ENCODE peak calls at places on chromosomes 2 and 18, in four cellular contexts. S, U, Y and M are unnamed samples.

GRCh38 chr18:43735570-43735969 is 458.3 kb upstream of the SYT4 start:
- DNase-seq in S (no peak), U (no peak), Y (no peak), M (no peak)

GRCh38 chr18:62033207-62033606 is 140.4 kb upstream of the RNF152 start:
- DNase-seq in S (no peak), U (no peak), Y (no peak), M (no peak)

GRCh38 chr2:5914831-5915611 is 222.8 kb downstream of the SOX11 start:
- DNase-seq in S (no peak), U (no peak), Y (peak; percentile 24), M (no peak)

GRCh38 chr2:237432484-237433092 is 18.6 kb upstream of the COL6A3 start:
- DNase-seq in S (no peak), U (no peak), Y (no peak), M (no peak)

GRCh38 chr2:11071207-11071606 is 84.1 kb upstream of the SLC66A3 start:
- DNase-seq in S (peak; percentile 52), U (no peak), Y (no peak), M (no peak)

GRCh38 chr2:186523781-186524180 is 37.7 kb downstream of the ZC3H15 start:
- DNase-seq in S (no peak), U (no peak), Y (no peak), M (no peak)

GRCh38 chr2:208467564-208467963 is 61.0 kb downstream of the PTH2R start:
- DNase-seq in S (no peak), U (no peak), Y (no peak), M (no peak)

GRCh38 chr2:197498937-197499593 is 575 bp downstream of the HSPD1 start:
- DNase-seq in S (peak; percentile 67), U (no peak), Y (peak; percentile 50), M (no peak)

GRCh38 chr2:124776332-124776731 is 751.2 kb downstream of the CNTNAP5 start:
- DNase-seq in S (no peak), U (no peak), Y (no peak), M (no peak)

GRCh38 chr18:61435064-61435652 is 101.9 kb downstream of the CDH20 start:
- DNase-seq in S (no peak), U (no peak), Y (no peak), M (peak; percentile 29)

GRCh38 chr2:180676520-180676919 is 303.9 kb upstream of the UBE2E3 start:
- DNase-seq in S (no peak), U (no peak), Y (no peak), M (no peak)

GRCh38 chr2:49931243-49931642 is 776.9 kb upstream of the FSHR start:
- DNase-seq in S (no peak), U (no peak), Y (no peak), M (no peak)

GRCh38 chr2:183059561-183059960 is 19.0 kb upstream of the DUSP19 start:
- DNase-seq in S (no peak), U (no peak), Y (no peak), M (no peak)

GRCh38 chr2:54279385-54279784 is 23.4 kb upstream of the TSPYL6 start:
- DNase-seq in S (no peak), U (no peak), Y (no peak), M (no peak)

GRCh38 chr18:22930089-22930713 is 2.9 kb upstream of the RBBP8 start:
- DNase-seq in S (peak; percentile 90), U (no peak), Y (peak; percentile 54), M (peak; percentile 67)

GRCh38 chr2:236569593-236569973 is at the start of gene ACKR3:
- DNase-seq in S (peak; percentile 75), U (peak; percentile 29), Y (peak; percentile 47), M (no peak)

GRCh38 chr2:2834105-2834504 is 503.0 kb upstream of the MYT1L start:
- DNase-seq in S (no peak), U (no peak), Y (no peak), M (no peak)

GRCh38 chr2:8452979-8453903 is 228.6 kb upstream of the ID2 start:
- DNase-seq in S (peak; percentile 77), U (no peak), Y (no peak), M (no peak)

GRCh38 chr18:35096677-35097011 is 55.4 kb downstream of the MAPRE2 start:
- DNase-seq in S (no peak), U (no peak), Y (no peak), M (no peak)

GRCh38 chr2:36074008-36074407 is 281.6 kb upstream of the CRIM1 start:
- DNase-seq in S (no peak), U (no peak), Y (no peak), M (no peak)

GRCh38 chr2:100160396-100160795 is 18.0 kb upstream of the AFF3 start:
- DNase-seq in S (no peak), U (no peak), Y (no peak), M (no peak)

GRCh38 chr18:22282311-22283235 is 113.2 kb downstream of the GATA6 start:
- DNase-seq in S (no peak), U (no peak), Y (no peak), M (no peak)

GRCh38 chr2:2653221-2653620 is 322.1 kb upstream of the MYT1L start:
- DNase-seq in S (no peak), U (no peak), Y (no peak), M (no peak)

GRCh38 chr2:221554769-221555510 is 17.2 kb downstream of the EPHA4 start:
- DNase-seq in S (no peak), U (no peak), Y (peak; percentile 44), M (no peak)

DNA sequence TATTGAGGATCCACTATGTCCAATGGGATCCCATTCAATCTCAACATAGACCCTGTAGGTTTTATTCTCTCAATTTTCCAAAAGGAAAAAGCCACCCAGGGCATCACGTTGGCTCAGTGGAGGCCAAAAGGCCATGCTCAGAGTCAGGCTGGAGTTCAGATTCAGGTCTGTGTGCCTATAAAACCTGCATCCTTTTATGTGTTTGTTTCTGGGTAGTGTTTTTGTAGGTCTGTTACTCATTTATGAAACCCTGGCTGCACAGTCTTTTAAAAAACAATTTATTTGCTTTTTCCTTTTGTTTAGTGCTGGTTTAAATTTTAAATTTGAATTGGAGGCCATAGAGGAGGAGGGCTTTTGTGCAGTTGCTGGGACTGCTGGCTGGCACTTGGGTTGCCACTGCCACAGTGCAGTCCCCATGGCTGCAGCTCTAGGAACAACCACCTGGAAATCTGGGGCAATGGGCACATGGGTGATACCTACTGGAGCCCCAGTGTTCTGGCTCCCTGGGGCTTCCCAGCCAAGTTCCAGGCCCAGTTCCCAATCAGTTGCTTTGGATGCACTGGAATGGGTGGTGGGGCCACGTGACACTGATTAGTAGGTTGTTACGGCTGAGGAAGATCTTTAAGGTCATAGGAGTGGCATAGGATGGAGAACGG is 31.3 kb downstream of the IL1R2 start:
- DNase-seq in S (no peak), U (no peak), Y (no peak), M (no peak)
- H3K27ac ChIP-seq in S (no peak overlapping the region), U (no peak overlapping the region), Y (no peak overlapping the region), M (no peak overlapping the region)

DNA sequence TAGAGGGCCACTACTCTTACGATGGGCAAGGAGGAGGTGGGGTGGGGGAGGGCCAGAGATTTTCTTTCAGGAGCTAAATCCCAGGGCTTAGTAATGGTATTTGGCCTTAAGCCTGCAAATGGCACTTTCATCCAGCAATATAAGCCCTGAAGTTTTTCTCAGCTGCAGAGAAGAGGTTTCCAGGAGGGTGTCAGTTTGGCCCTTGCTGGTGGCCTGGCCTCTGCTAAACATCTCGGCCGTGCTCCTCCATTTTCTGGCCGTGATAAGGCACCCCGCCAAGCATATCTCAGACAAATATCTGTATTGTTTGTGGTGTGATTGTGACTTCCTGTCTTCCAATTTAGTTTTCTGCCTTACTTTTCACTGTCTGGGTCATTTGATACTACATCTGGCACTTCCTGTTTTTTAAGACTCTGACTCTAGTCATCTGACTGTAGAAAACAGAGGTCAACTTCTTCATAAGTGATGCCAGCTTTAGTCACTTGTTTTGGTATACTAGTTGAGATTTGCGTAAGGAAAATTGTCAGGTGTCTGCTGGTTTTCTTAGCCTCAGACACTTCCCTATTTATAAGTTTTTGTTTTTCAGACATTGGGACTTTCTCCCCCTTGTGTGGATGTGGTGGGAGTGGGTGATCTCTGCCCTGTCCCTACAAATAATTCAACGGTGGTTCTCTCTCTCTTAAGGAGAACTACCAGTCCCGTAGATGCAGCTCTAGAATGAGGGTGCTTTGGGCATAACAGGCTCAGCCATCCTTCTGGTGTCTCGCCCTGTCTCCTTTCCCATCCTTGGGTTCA is 120.8 kb upstream of the CXCR4 start:
- DNase-seq in S (no peak), U (no peak), Y (no peak), M (no peak)
- H3K4me3 ChIP-seq in S (no peak overlapping the region), U (no peak overlapping the region), Y (no peak overlapping the region), M (no peak overlapping the region)

GRCh38 chr2:6993230-6993640 is 76.0 kb downstream of the RNF144A start:
- DNase-seq in S (no peak), U (no peak), Y (no peak), M (no peak)

GRCh38 chr2:6990871-6991270 is 73.7 kb downstream of the RNF144A start:
- DNase-seq in S (no peak), U (no peak), Y (no peak), M (no peak)

GRCh38 chr2:6992821-6993228 is 75.6 kb downstream of the RNF144A start:
- DNase-seq in S (no peak), U (no peak), Y (no peak), M (no peak)

GRCh38 chr2:6995406-6996117 is 78.3 kb downstream of the RNF144A start:
- DNase-seq in S (no peak), U (no peak), Y (no peak), M (no peak)

DNA sequence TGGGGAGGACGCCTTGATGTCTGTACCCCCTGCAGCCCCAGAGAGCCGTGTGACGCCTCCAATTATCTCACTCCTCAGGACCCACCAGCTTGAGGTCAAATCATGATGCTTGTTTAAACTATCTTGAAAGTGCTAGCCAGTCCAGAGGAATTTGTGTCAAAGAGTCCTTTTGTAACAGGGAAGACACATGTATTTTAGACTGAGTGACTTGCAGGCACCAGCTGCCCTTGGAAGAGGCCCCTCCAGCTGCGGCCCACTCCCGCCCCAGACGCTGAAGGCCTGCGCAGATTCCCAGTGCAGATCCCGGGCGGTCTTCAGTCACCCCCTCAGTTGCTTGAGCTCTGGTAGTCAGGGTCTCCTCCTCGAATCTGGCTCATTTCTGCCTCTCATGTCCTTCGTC is 77.4 kb downstream of the RNF144A start:
- DNase-seq in S (no peak), U (no peak), Y (no peak), M (no peak)
- H3K27ac ChIP-seq in S (no peak overlapping the region), U (no peak overlapping the region), Y (no peak overlapping the region), M (no peak overlapping the region)

GRCh38 chr2:165795011-165795410 is 964 bp upstream of the GALNT3 start:
- DNase-seq in S (peak; percentile 29), U (no peak), Y (no peak), M (no peak)
- H3K4me3 ChIP-seq in S (peak overlapping the region; percentile 64), U (peak overlapping the region; percentile 75), Y (no peak overlapping the region), M (peak overlapping the region; percentile 63)

DNA sequence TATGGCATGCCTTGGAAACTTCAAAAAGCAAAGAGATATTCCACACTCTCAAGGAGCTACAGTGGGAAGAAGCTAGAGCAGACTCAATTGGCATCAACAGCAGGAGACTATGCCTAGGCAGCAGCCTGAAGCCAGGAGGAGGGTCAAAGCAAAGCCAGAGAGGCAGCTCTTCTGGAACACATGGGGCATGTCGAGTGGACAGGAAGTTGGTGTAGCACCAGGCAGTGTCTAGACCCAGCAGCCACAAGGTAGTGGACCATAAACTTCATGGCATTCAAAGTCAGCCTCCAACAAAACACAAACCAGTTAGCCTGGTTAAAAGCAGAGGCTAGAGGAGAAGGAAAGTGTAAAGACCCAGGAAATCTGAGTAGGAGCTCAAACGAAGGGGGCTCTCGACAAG is 311.2 kb upstream of the PKDCC start:
- DNase-seq in S (no peak), U (no peak), Y (no peak), M (no peak)
- H3K27ac ChIP-seq in S (no peak overlapping the region), U (no peak overlapping the region), Y (no peak overlapping the region), M (no peak overlapping the region)

GRCh38 chr18:6759579-6759978 is 30.1 kb downstream of the ARHGAP28 start:
- DNase-seq in S (no peak), U (no peak), Y (no peak), M (no peak)
- H3K4me3 ChIP-seq in S (no peak overlapping the region), U (no peak overlapping the region), Y (no peak overlapping the region), M (no peak overlapping the region)